ENCODE peak calls at places on chromosomes 13 and 19, in six cellular contexts. U is tibial nerve, A is HEK293T, Z is C1 segment of cervical spinal cord, B is SK-N-SH, K is LoVo. H is an unnamed sample.

GRCh38 chr19:10887616-10888367 is 16.4 kb downstream of the CARM1 start:
- DNase-seq in K (no peak), A (no peak), Z (no peak), B (no peak), U (no peak), H (no peak)

GRCh38 chr13:80341771-80342271 is 895 bp upstream of the SPRY2 start:
- DNase-seq in U (peak; percentile 43), B (peak; percentile 80), Z (no peak), A (peak; percentile 46), K (peak; percentile 22), H (peak; percentile 68)

GRCh38 chr13:98315466-98315865 is 138.4 kb upstream of the RNF113B start:
- DNase-seq in K (no peak), A (no peak), Z (no peak), B (no peak), U (no peak), H (no peak)

GRCh38 chr19:48806518-48806817 is 4.4 kb downstream of the BCAT2 start:
- DNase-seq in Z (no peak), B (peak; percentile 82), U (no peak), A (no peak), K (no peak), H (no peak)

GRCh38 chr19:41192574-41193419 is at the start of gene CYP2S1:
- DNase-seq in Z (no peak), K (peak; percentile 71), U (no peak), B (no peak), A (peak; percentile 58), H (no peak)

GRCh38 chr13:22915442-22916082 is 265.2 kb upstream of the SGCG start:
- DNase-seq in B (peak; percentile 55), A (peak; percentile 35), U (no peak), Z (peak; percentile 42), K (peak; percentile 3), H (peak; percentile 55)

GRCh38 chr13:51318015-51318414 is 21.5 kb upstream of the SERPINE3 start:
- DNase-seq in U (no peak), Z (no peak), K (no peak), A (no peak), B (no peak), H (no peak)

GRCh38 chr13:70723732-70724131 is 615.5 kb upstream of the KLHL1 start:
- DNase-seq in K (no peak), A (peak; percentile 33), B (peak; percentile 34), Z (no peak), U (no peak), H (peak; percentile 15)

GRCh38 chr13:103187621-103188020 is 121.4 kb upstream of the SLC10A2 start:
- DNase-seq in U (no peak), B (no peak), K (peak; percentile 7), A (no peak), Z (no peak), H (peak; percentile 90)

GRCh38 chr13:105139380-105140285 is 1395.8 kb downstream of the EFNB2 start:
- DNase-seq in Z (peak; percentile 40), B (no peak), A (peak; percentile 12), K (peak; percentile 61), U (peak; percentile 8), H (no peak)

GRCh38 chr13:30551194-30551593 is 66.5 kb upstream of the USPL1 start:
- DNase-seq in B (peak; percentile 21), U (no peak), A (peak; percentile 18), Z (no peak), K (peak; percentile 31), H (peak; percentile 30)

GRCh38 chr19:47779524-47780214 is 1.2 kb downstream of the SELENOW start:
- DNase-seq in Z (peak; percentile 18), A (no peak), U (peak; percentile 45), K (no peak), B (no peak), H (no peak)